ENCODE peak calls at places on chromosomes 3 and 15, in ten cellular contexts. Z is cardiac fibroblast; S is HCT116; N is SK-N-SH; Q is thyroid gland; I is MM.1S; G is astrocyte of the spinal cord; K is stomach; A is CD4-positive, alpha-beta T cell; P is left ventricle myocardium inferior. V is an unnamed sample.
A peak's percentile ranks its signal among the peaks of the same experiment; 100 is the strongest.

GRCh38 chr3:123202451-123202850 is 708 bp downstream of the SEC22A start:
- DNase-seq in P (no peak), I (no peak), Q (no peak), G (peak; percentile 12), S (no peak), A (no peak), N (peak; percentile 43), K (no peak), Z (peak; percentile 1), V (no peak)

GRCh38 chr3:60186359-60186758 is 1064.9 kb downstream of the FHIT start:
- DNase-seq in N (no peak), G (no peak), S (no peak), P (no peak), Q (no peak), A (no peak), K (no peak), I (no peak), Z (no peak), V (no peak)

GRCh38 chr15:86919581-86919980 is 839.9 kb downstream of the AGBL1 start:
- DNase-seq in A (no peak), G (no peak), Q (no peak), S (no peak), I (peak; percentile 57), Z (no peak), N (no peak), P (no peak), K (no peak), V (no peak)

GRCh38 chr15:35624881-35625280 is 78.9 kb upstream of the DPH6 start:
- DNase-seq in G (peak; percentile 54), Z (peak; percentile 93), N (no peak), S (no peak), P (no peak), I (no peak), Q (peak; percentile 54), A (no peak), K (no peak), V (no peak)

GRCh38 chr15:39857132-39857531 is 62.9 kb downstream of the GPR176 start:
- DNase-seq in Q (no peak), P (no peak), K (no peak), I (no peak), N (no peak), G (no peak), A (no peak), S (no peak), Z (no peak), V (no peak)

GRCh38 chr3:58351920-58352319 is 19.2 kb downstream of the PXK start:
- DNase-seq in Q (peak; percentile 36), G (no peak), S (no peak), N (peak; percentile 45), I (no peak), A (no peak), K (no peak), Z (no peak), P (no peak), V (no peak)

GRCh38 chr3:134600685-134601502 is 49.9 kb downstream of the KY start:
- DNase-seq in S (peak; percentile 28), N (peak; percentile 83), Q (peak; percentile 67), Z (peak; percentile 74), I (peak; percentile 66), A (no peak), P (peak; percentile 49), G (peak; percentile 79), K (peak; percentile 67), V (peak; percentile 65)

GRCh38 chr3:101999177-101999778 is 150.0 kb downstream of the NFKBIZ start:
- DNase-seq in S (no peak), N (no peak), P (no peak), G (peak; percentile 83), A (no peak), I (no peak), Q (no peak), K (no peak), Z (no peak), V (no peak)

GRCh38 chr3:73055583-73056364 is 5.7 kb upstream of the EBLN2 start:
- DNase-seq in N (no peak), S (no peak), K (no peak), G (no peak), Z (no peak), I (no peak), P (no peak), A (no peak), Q (no peak), V (no peak)

GRCh38 chr3:73052857-73053256 is 8.6 kb upstream of the EBLN2 start:
- DNase-seq in A (no peak), Q (no peak), I (no peak), P (no peak), K (no peak), S (no peak), N (no peak), Z (no peak), G (peak; percentile 39), V (no peak)

GRCh38 chr3:73060302-73060723 is 1.1 kb upstream of the EBLN2 start:
- DNase-seq in G (peak; percentile 21), A (no peak), N (peak; percentile 30), I (no peak), P (no peak), S (no peak), Q (no peak), Z (no peak), K (no peak), V (no peak)

GRCh38 chr3:73061416-73061815 is at the start of gene EBLN2:
- DNase-seq in G (no peak), I (no peak), Z (no peak), P (no peak), N (no peak), A (no peak), S (no peak), K (no peak), Q (peak; percentile 16), V (no peak)

DNA sequence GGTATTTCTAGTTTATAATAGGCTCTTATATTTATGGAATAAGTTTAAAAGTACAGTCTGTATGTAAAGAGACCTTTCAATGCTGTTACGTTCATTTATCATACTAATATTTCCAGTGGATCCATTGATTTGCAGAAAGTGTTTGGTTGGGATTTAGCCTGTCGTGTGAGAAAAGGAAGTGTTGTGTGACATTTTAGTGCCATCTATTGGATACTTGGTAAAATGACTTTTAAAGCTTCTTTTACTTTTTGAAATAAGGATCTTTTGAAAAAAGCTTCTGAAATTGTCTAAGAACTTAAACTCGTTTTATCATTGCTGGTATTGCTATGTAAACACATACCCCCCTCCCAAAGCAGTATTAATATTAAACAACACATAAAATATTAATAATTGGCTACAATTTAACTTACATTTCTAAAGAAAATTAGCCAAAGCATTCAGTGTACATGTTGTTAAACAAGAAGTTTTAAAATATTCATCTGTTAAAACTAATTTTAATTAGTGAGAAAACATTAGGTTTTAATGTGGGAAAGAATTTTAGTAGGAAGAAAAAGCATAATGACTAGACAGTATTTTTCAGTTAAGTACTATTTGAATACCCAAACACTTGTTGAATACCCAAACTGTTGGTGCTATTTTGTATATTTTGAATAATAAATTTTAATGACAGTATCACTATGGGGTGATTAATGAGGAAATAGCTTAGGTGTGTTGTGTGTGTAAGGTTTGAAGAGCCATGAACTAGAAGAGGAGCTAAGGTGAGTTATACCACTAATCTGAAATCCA is 4.9 kb upstream of the EBLN2 start:
- DNase-seq in A (no peak), N (peak; percentile 42), K (no peak), S (peak; percentile 32), Q (no peak), I (peak; percentile 22), G (peak; percentile 64), P (no peak), Z (peak; percentile 76), V (no peak)
- TF ChIP-seq CTCF in A (peak; percentile 79), N (peak; percentile 71), K (no peak), S (peak; percentile 34), Q (peak; percentile 49), I (peak; percentile 52), G (peak; percentile 44), P (peak; percentile 66), Z (peak; percentile 32), V (peak; percentile 73)

GRCh38 chr15:69996842-69997478 is 100.8 kb downstream of the TLE3 start:
- DNase-seq in A (no peak), K (peak; percentile 70), P (no peak), I (no peak), Q (no peak), Z (no peak), G (no peak), N (no peak), S (no peak), V (no peak)

GRCh38 chr15:69999392-70000085 is 98.2 kb downstream of the TLE3 start:
- DNase-seq in Z (no peak), Q (no peak), I (no peak), P (no peak), N (no peak), A (no peak), K (no peak), G (no peak), S (no peak), V (peak; percentile 33)

GRCh38 chr15:69998541-69999391 is 99.0 kb downstream of the TLE3 start:
- DNase-seq in I (no peak), N (no peak), Q (no peak), A (no peak), K (no peak), Z (no peak), P (no peak), S (no peak), G (no peak), V (no peak)

GRCh38 chr15:69996321-69996720 is 101.4 kb downstream of the TLE3 start:
- DNase-seq in I (no peak), N (peak; percentile 41), S (no peak), Z (no peak), K (no peak), P (no peak), A (no peak), Q (no peak), G (no peak), V (no peak)

GRCh38 chr15:69997701-69998273 is 99.9 kb downstream of the TLE3 start:
- DNase-seq in N (no peak), S (peak; percentile 7), G (peak; percentile 33), P (peak; percentile 38), I (no peak), Q (peak; percentile 98), K (peak; percentile 57), Z (peak; percentile 68), A (no peak), V (no peak)
- TF ChIP-seq CTCF in N (no peak), S (no peak), G (no peak), P (no peak), I (no peak), Q (no peak), K (no peak), Z (no peak), A (no peak), V (no peak)

GRCh38 chr3:45906681-45907220 is 20.4 kb downstream of the CCR9 start:
- DNase-seq in G (peak; percentile 56), N (peak; percentile 42), Z (peak; percentile 64), Q (no peak), P (no peak), K (no peak), I (peak; percentile 21), S (no peak), A (no peak), V (no peak)
- TF ChIP-seq CTCF in G (peak; percentile 73), N (peak; percentile 50), Z (peak; percentile 57), Q (no peak), P (peak; percentile 34), K (no peak), I (peak; percentile 80), S (peak; percentile 56), A (no peak), V (no peak)

DNA sequence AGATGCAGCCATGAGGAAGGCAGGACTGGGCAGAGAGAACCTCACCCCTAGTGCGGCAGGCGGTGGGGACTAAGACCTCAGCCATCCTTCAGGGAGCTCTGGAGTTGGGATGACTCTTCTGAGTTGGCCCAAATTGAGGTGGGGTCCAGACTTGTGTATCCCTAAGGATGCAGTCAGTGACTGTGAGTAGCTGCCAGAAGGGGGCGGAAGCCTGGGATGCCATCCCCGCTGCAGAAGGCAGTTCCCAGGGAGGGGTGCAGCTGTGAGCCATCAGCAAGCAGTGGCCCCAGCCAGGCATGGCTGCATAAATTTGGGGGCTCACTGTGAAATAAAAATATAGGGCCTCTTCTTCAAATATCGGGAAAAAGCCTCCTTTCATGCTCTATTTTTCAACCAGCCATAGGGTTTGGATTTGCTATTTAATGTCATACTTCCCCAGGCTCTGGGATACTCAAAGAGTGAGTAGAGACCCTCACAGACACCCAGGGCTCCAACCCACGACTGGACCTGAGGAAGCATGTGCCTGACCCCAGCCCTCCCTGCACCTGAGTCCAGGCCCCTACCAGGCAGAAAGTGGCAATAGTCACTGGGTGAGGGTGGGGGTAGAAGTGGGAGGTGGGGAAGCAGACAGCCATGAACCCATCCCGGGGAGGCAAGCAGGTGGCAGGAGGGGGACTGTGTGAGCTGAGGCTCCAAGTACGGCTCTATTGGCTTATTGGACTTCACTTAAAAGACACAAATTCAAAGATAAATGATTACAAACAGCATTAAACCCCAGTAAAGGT is 30.5 kb downstream of the GRK7 start:
- DNase-seq in Z (no peak), A (no peak), I (no peak), N (no peak), K (no peak), G (no peak), P (no peak), S (no peak), Q (no peak), V (no peak)
- TF ChIP-seq CTCF in Z (peak; percentile 10), A (no peak), I (no peak), N (no peak), K (no peak), G (no peak), P (no peak), S (peak; percentile 27), Q (no peak), V (no peak)

V was measured in CD14-positive monocyte.